ENCODE peak calls at places on chromosomes 1 and 21, in eight cellular contexts. T is WERI-Rb-1, M is upper lobe of right lung, R is colonic mucosa, N is fibroblast of pulmonary artery, L is fibroblast of lung, O is transverse colon, A is choroid plexus epithelial cell. Z is an unnamed sample.

GRCh38 chr1:2137257-2138121 is 57.1 kb downstream of the FAAP20 start:
- DNase-seq in M (peak), N (no peak), L (no peak), O (peak), T (peak), R (peak), A (no peak), Z (no peak)

GRCh38 chr1:205563927-205564441 is 59.5 kb downstream of the CDK18 start:
- DNase-seq in N (no peak), A (no peak), M (peak), L (no peak), R (peak), O (peak), T (peak), Z (peak)

GRCh38 chr1:163834778-163835177 is 513.0 kb downstream of the NUF2 start:
- DNase-seq in N (no peak), A (no peak), R (no peak), M (no peak), T (no peak), O (no peak), L (no peak), Z (peak)

GRCh38 chr1:32241011-32241763 is 5.8 kb upstream of the FAM167B start:
- DNase-seq in N (peak), T (peak), O (peak), R (peak), M (peak), L (peak), A (peak), Z (no peak)

GRCh38 chr1:50416150-50416527 is 7.1 kb downstream of the DMRTA2 start:
- DNase-seq in N (no peak), M (no peak), R (no peak), O (no peak), L (no peak), T (no peak), A (no peak), Z (no peak)

GRCh38 chr1:66468712-66469111 is 65.2 kb upstream of the SGIP1 start:
- DNase-seq in N (no peak), M (no peak), L (no peak), O (no peak), A (no peak), T (no peak), R (no peak), Z (no peak)

GRCh38 chr1:201511396-201511795 is 4.5 kb upstream of the CSRP1 start:
- DNase-seq in N (no peak), M (no peak), L (no peak), T (no peak), O (no peak), R (no peak), A (no peak), Z (no peak)

GRCh38 chr1:163796394-163796821 is 474.7 kb downstream of the NUF2 start:
- DNase-seq in A (no peak), T (no peak), M (no peak), N (peak), R (no peak), O (no peak), L (peak), Z (peak)

GRCh38 chr1:48697066-48697707 is 79.5 kb downstream of the BEND5 start:
- DNase-seq in N (peak), O (peak), L (no peak), R (peak), M (peak), T (peak), A (peak), Z (peak)

GRCh38 chr21:25161571-25161970 is 445.7 kb downstream of the MRPL39 start:
- DNase-seq in O (no peak), T (no peak), A (no peak), N (no peak), M (no peak), L (no peak), R (no peak), Z (no peak)

GRCh38 chr1:59318271-59318865 is 21.5 kb downstream of the FGGY start:
- DNase-seq in M (no peak), L (peak), O (no peak), N (no peak), R (no peak), A (no peak), T (no peak), Z (no peak)

GRCh38 chr1:45952072-45952471 is 148.7 kb downstream of the MAST2 start:
- DNase-seq in O (no peak), M (no peak), T (no peak), R (no peak), A (no peak), L (no peak), N (no peak), Z (peak)

GRCh38 chr1:75310067-75310466 is 175.9 kb downstream of the LHX8 start:
- DNase-seq in R (no peak), L (peak), M (no peak), O (no peak), N (peak), A (no peak), T (no peak), Z (peak)

GRCh38 chr1:22204989-22205913 is 62.4 kb upstream of the WNT4 start:
- DNase-seq in R (no peak), O (no peak), A (peak), M (no peak), T (no peak), N (no peak), L (no peak), Z (no peak)

GRCh38 chr1:113605099-113605498 is 154.2 kb downstream of the PHTF1 start:
- DNase-seq in R (no peak), T (no peak), L (peak), A (no peak), N (no peak), M (no peak), O (no peak), Z (no peak)

GRCh38 chr1:109821221-109821669 is 57.5 kb upstream of the EPS8L3 start:
- DNase-seq in A (peak), O (peak), R (peak), N (peak), T (no peak), M (peak), L (peak), Z (peak)

GRCh38 chr1:165894591-165894990 is 67.2 kb downstream of the UCK2 start:
- DNase-seq in T (no peak), A (peak), M (no peak), N (no peak), O (no peak), R (no peak), L (peak), Z (no peak)
- TF ChIP-seq CTCF in T (peak), A (peak), M (no peak), N (no peak), O (no peak), R (no peak), L (no peak), Z (no peak)

GRCh38 chr21:41957991-41958766 is 4.4 kb upstream of the C2CD2 start:
- DNase-seq in A (peak), M (no peak), R (peak), T (peak), L (peak), N (peak), O (peak), Z (peak)
- TF ChIP-seq CTCF in A (peak), M (peak), R (no peak), T (peak), L (peak), N (peak), O (peak), Z (peak)

GRCh38 chr1:236129315-236129714 is 13.0 kb upstream of the GPR137B start:
- DNase-seq in M (no peak), T (no peak), O (no peak), N (no peak), L (no peak), R (no peak), A (no peak), Z (no peak)
- TF ChIP-seq CTCF in M (no peak), T (no peak), O (no peak), N (no peak), L (no peak), R (no peak), A (no peak), Z (no peak)

GRCh38 chr1:181153634-181153961 is 65.1 kb downstream of the IER5 start:
- DNase-seq in O (no peak), R (no peak), N (no peak), T (no peak), L (no peak), M (no peak), A (no peak), Z (no peak)

GRCh38 chr1:181151378-181152326 is 63.2 kb downstream of the IER5 start:
- DNase-seq in A (peak), R (no peak), T (no peak), L (no peak), O (no peak), N (peak), M (no peak), Z (no peak)

GRCh38 chr1:181155339-181155738 is 66.8 kb downstream of the IER5 start:
- DNase-seq in O (no peak), L (no peak), N (no peak), T (no peak), R (no peak), M (no peak), A (no peak), Z (no peak)

GRCh38 chr1:181150842-181151241 is 62.3 kb downstream of the IER5 start:
- DNase-seq in R (no peak), M (no peak), A (no peak), O (no peak), T (no peak), L (no peak), N (no peak), Z (no peak)

DNA sequence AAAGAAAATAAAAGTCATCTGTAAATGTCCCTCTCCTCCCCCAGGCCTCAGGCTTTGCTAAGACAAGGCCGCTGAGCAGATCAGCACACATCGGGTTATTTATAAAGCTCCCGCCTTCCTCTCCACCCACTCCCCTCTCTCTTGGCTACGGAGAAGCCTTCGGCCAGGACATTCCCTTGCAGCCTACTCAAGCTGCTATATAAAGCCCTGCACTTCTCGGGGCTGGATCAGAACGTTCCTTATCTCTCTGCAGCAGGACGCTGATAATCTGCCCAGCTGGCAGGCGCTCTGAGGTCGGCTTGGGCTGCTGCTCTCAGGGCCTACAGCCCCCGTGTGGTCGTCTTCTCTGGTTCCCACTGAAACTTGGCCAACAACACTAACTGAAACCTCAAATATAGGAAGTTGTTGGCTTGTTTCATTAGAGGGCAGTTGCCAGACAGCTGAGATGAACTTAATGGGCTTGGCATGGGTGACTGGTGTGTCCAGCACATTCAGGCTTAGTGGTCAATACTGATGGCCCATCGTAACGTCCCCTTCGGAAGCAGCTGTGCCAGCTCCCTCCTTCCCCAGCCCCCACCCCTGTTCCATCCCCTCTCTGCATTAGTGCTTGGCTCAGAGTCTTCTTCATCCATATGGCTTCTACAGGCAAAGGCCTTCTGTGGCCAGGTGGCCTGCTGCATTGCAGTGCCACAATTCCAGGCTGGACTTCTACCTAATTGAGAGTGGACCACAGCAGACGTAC is 64.6 kb downstream of the IER5 start:
- DNase-seq in T (peak), L (peak), N (peak), M (peak), A (peak), O (peak), R (peak), Z (no peak)
- TF ChIP-seq CTCF in T (peak), L (peak), N (peak), M (peak), A (peak), O (peak), R (no peak), Z (no peak)

DNA sequence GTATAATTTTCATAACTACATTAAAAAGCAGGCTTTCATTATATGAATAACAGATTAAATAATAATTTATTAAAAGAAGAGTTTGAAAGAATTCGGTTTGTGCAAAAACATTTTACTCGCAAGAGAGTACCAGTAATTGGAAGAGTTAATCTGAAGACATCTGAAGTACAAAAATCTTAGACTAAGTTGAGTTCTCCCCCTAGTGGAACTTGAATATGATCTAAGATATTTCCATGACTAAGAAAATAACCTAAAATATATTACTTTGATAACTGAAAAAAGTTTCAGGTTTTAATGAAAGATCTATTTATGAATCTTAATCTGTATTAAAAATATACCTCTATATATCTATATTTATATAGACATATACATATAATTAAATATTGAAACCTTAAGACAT is 112.5 kb upstream of the GFI1 start:
- DNase-seq in L (peak), N (peak), M (no peak), T (no peak), A (peak), R (no peak), O (no peak), Z (peak)
- TF ChIP-seq CTCF in L (peak), N (peak), M (peak), T (no peak), A (peak), R (no peak), O (peak), Z (peak)

GRCh38 chr1:188668083-188668482 is 1809.6 kb downstream of the BRINP3 start:
- DNase-seq in L (no peak), A (no peak), O (no peak), T (no peak), R (no peak), M (no peak), N (no peak), Z (peak)
- TF ChIP-seq CTCF in L (no peak), A (peak), O (no peak), T (no peak), R (no peak), M (no peak), N (no peak), Z (no peak)

Z was measured in epithelial cell of esophagus.